ENCODE peak calls at places on chromosomes 6 and 20, in seven cellular contexts. V is H1, K is OCI-LY7, X is small intestine, Z is prostate gland, F is left ventricle myocardium inferior, D is sigmoid colon. H is an unnamed sample. For H3K36me3, the result is how much of the 10 kb centered on the place peaks cover.

GRCh38 chr6:143878272-143878760 is 14.0 kb downstream of the ZC2HC1B start:
- DNase-seq in X (no peak), D (no peak), K (no peak), F (no peak), Z (no peak), V (no peak), H (no peak)

GRCh38 chr20:50710492-50711063 is 19.2 kb upstream of the RIPOR3 start:
- DNase-seq in D (no peak), F (no peak), V (no peak), Z (no peak), X (peak), K (no peak), H (no peak)

GRCh38 chr6:125002090-125002741 is 40.0 kb downstream of the RNF217 start:
- DNase-seq in F (no peak), X (peak), K (no peak), D (no peak), Z (no peak), V (no peak), H (no peak)

GRCh38 chr6:75205776-75206334 is at the start of gene COL12A1:
- DNase-seq in V (no peak), Z (peak), D (peak), F (peak), X (no peak), K (no peak), H (peak)

GRCh38 chr6:44297063-44298038 is 15.8 kb downstream of the AARS2 start:
- DNase-seq in K (no peak), V (no peak), D (no peak), F (peak), X (peak), Z (no peak), H (no peak)

GRCh38 chr6:113980937-113981554 is 10.1 kb upstream of the HDAC2 start:
- DNase-seq in F (no peak), V (no peak), X (peak), Z (no peak), D (no peak), K (peak), H (no peak)

GRCh38 chr6:147418523-147418922 is 90.0 kb upstream of the SAMD5 start:
- DNase-seq in V (no peak), K (no peak), F (no peak), D (no peak), X (no peak), Z (no peak), H (no peak)

GRCh38 chr6:111061493-111061892 is 25.8 kb upstream of the SLC16A10 start:
- DNase-seq in D (no peak), V (no peak), X (no peak), Z (no peak), F (no peak), K (no peak), H (peak)

GRCh38 chr6:95569560-95569959 is 7.8 kb upstream of the MANEA start:
- DNase-seq in K (no peak), D (no peak), F (no peak), X (no peak), Z (no peak), V (no peak), H (no peak)

GRCh38 chr6:5457983-5458683 is 196.8 kb downstream of the FARS2 start:
- DNase-seq in Z (peak), V (no peak), F (no peak), K (no peak), D (no peak), X (no peak), H (no peak)

GRCh38 chr6:44653761-44654218 is 266.3 kb downstream of the CDC5L start:
- DNase-seq in V (no peak), F (no peak), D (no peak), Z (no peak), K (no peak), X (no peak), H (no peak)

GRCh38 chr6:115821798-115822197 is 238.9 kb downstream of the FRK start:
- DNase-seq in V (no peak), F (no peak), K (no peak), D (no peak), Z (no peak), X (no peak), H (no peak)

GRCh38 chr6:56938634-56939294 is 16.1 kb upstream of the BEND6 start:
- DNase-seq in Z (no peak), D (no peak), F (no peak), V (no peak), X (no peak), K (no peak), H (peak)

GRCh38 chr6:118625833-118626232 is 25.6 kb downstream of the CEP85L start:
- DNase-seq in X (no peak), F (no peak), Z (no peak), D (no peak), V (no peak), K (no peak), H (no peak)

GRCh38 chr20:35773154-35773751 is 1.4 kb downstream of the PHF20 start:
- DNase-seq in F (no peak), V (no peak), K (peak), X (peak), Z (no peak), D (peak), H (peak)

GRCh38 chr6:166683477-166683876 is 56.4 kb upstream of the RPS6KA2 start:
- DNase-seq in X (no peak), Z (no peak), D (no peak), K (no peak), V (no peak), F (no peak), H (no peak)

GRCh38 chr6:144854654-144855053 is 569.5 kb downstream of the UTRN start:
- DNase-seq in V (no peak), K (no peak), D (no peak), Z (no peak), X (no peak), F (no peak), H (no peak)

GRCh38 chr6:105849741-105850140 is 236.4 kb upstream of the PRDM1 start:
- DNase-seq in F (no peak), V (no peak), X (no peak), D (no peak), K (no peak), Z (no peak), H (no peak)

GRCh38 chr20:37230200-37230599 is 31.4 kb downstream of the GHRH start:
- DNase-seq in X (no peak), F (no peak), V (no peak), Z (no peak), D (no peak), K (no peak), H (no peak)

GRCh38 chr20:35238746-35239145 is 12.3 kb downstream of the MMP24 start:
- DNase-seq in F (no peak), K (no peak), V (no peak), D (no peak), Z (no peak), X (no peak), H (no peak)

GRCh38 chr20:33172781-33173180 is 4.8 kb downstream of the BPIFA2 start:
- DNase-seq in X (no peak), K (no peak), F (no peak), Z (no peak), D (no peak), V (no peak), H (no peak)

GRCh38 chr6:135233676-135234491 is 52.8 kb downstream of the MYB start:
- DNase-seq in Z (no peak), X (no peak), F (no peak), K (no peak), D (no peak), V (no peak), H (no peak)

GRCh38 chr6:39495023-39495422 is 172.5 kb upstream of the KCNK16 start:
- DNase-seq in K (no peak), D (no peak), V (no peak), F (no peak), X (no peak), Z (no peak), H (no peak)

GRCh38 chr6:37323568-37323967 is 30.2 kb upstream of the RNF8 start:
- DNase-seq in X (peak), Z (no peak), D (no peak), F (no peak), K (no peak), V (no peak), H (no peak)

GRCh38 chr6:154450498-154450897 is 60.0 kb downstream of the CNKSR3 start:
- DNase-seq in X (no peak), V (no peak), K (no peak), D (no peak), F (no peak), Z (no peak), H (no peak)

GRCh38 chr6:139753198-139753861 is 378.9 kb upstream of the CITED2 start:
- DNase-seq in K (no peak), D (no peak), F (no peak), V (no peak), X (no peak), Z (no peak), H (peak)

GRCh38 chr6:159172066-159172465 is 2.9 kb downstream of the FNDC1 start:
- DNase-seq in X (no peak), Z (no peak), V (no peak), F (no peak), K (no peak), D (no peak), H (no peak)

GRCh38 chr20:33477386-33478234 is 12.3 kb upstream of the CBFA2T2 start:
- DNase-seq in X (peak), K (peak), D (no peak), Z (no peak), V (no peak), F (no peak), H (no peak)

GRCh38 chr6:70843328-70843918 is 113.4 kb downstream of the B3GAT2 start:
- DNase-seq in X (peak), V (no peak), Z (no peak), D (no peak), F (no peak), K (peak), H (no peak)

GRCh38 chr6:107536183-107536582 is 46.3 kb downstream of the SOBP start:
- DNase-seq in X (no peak), K (peak), Z (no peak), V (no peak), F (no peak), D (no peak), H (no peak)

GRCh38 chr20:37378785-37379598 is 33.1 kb downstream of the SRC start:
- DNase-seq in X (peak), V (no peak), K (no peak), F (no peak), D (peak), Z (no peak), H (peak)

GRCh38 chr6:117411474-117411873 is 14.3 kb downstream of the ROS1 start:
- DNase-seq in X (no peak), F (no peak), K (no peak), D (no peak), V (no peak), Z (no peak), H (no peak)

GRCh38 chr6:5672581-5673011 is 334.1 kb downstream of the NRN1 start:
- DNase-seq in D (peak), V (no peak), K (no peak), Z (no peak), F (no peak), X (no peak), H (peak)

GRCh38 chr6:7905416-7905815 is 5.2 kb downstream of the TXNDC5 start:
- DNase-seq in K (no peak), Z (no peak), F (no peak), D (no peak), X (no peak), V (no peak), H (no peak)

GRCh38 chr6:111745636-111746035 is 127.6 kb downstream of the FYN start:
- DNase-seq in V (no peak), F (no peak), Z (no peak), X (no peak), K (no peak), D (no peak), H (no peak)

GRCh38 chr6:142459267-142459666 is 157.5 kb downstream of the ADGRG6 start:
- DNase-seq in K (no peak), D (no peak), F (no peak), Z (no peak), X (no peak), V (no peak), H (no peak)

GRCh38 chr6:144330588-144330987 is 45.5 kb downstream of the UTRN start:
- DNase-seq in V (peak), F (no peak), X (no peak), D (no peak), Z (peak), K (no peak), H (no peak)

GRCh38 chr6:143901885-143902708 is 37.8 kb downstream of the ZC2HC1B start:
- DNase-seq in D (peak), V (no peak), F (peak), Z (no peak), K (no peak), X (no peak), H (no peak)

GRCh38 chr20:18571009-18571408 is 3.8 kb downstream of the SMIM26 start:
- DNase-seq in F (no peak), V (no peak), X (no peak), D (no peak), Z (no peak), K (no peak), H (no peak)

GRCh38 chr20:18567739-18568091 is 483 bp downstream of the SMIM26 start:
- DNase-seq in F (no peak), X (no peak), K (no peak), Z (no peak), V (no peak), D (no peak), H (no peak)

GRCh38 chr20:18571578-18571977 is 4.3 kb downstream of the SMIM26 start:
- DNase-seq in X (no peak), K (peak), D (no peak), Z (no peak), F (no peak), V (no peak), H (no peak)

GRCh38 chr20:18566892-18567738 is at the start of gene SMIM26:
- DNase-seq in F (peak), D (peak), V (peak), X (peak), Z (peak), K (peak), H (peak)
- H3K4me3 ChIP-seq in F (peak), D (peak), V (peak), X (peak), Z (peak), K (peak), H (peak)

DNA sequence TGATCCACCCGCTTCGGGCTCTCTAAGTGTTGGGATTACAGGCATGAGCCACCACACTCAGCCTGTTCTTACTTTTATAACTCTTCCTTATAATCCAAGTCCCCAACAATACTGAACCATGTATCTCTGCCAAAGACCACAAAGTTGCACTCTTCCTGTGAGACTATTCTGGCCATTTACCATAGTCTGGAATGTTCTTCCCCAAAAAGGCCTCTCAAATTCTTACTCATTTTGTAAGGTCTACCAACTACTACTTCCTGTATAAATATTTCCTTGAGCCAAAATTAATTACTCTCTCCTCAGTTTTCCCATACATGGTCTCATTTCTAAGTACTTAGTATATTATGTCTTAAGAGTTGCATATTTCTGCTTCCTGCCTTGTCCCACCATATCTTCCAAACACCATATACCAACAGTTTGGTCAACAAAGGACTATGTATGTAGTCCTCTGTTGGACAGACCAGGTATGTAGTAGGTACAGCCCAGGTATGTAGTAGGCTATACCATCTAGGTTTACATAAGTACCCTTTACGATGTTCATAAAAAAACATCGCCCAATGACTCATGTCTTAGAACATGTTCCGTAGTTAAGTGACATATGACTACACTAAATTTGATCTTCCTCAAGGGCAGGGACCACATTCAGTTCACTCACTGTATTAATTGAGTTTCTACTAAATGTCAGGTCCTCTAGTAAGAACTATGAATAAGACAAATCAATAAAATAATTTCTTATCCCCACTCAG is 22.0 kb downstream of the RANBP9 start:
- DNase-seq in D (no peak), K (no peak), F (no peak), X (no peak), V (no peak), Z (no peak), H (no peak)
- H3K27ac ChIP-seq in D (no peak), K (no peak), F (no peak), X (no peak), V (no peak), Z (no peak), H (no peak)

DNA sequence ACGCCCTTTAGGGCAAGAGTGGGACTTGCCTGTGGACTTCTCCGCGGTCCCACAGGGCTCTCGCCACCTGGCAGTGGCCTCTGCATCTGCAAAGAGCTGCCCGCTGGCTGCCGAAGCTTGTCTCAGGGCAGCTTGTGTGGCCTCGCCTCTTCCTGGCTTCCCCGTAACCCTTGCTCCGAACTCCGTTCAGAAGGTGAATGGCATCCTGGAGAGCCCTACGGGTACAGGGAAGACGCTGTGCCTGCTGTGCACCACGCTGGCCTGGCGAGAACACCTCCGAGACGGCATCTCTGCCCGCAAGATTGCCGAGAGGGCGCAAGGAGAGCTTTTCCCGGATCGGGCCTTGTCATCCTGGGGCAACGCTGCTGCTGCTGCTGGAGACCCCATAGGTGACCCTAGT is 3.0 kb downstream of the RTEL1 start:
- DNase-seq in V (no peak), F (no peak), K (no peak), Z (no peak), D (no peak), X (no peak), H (no peak)
- H3K36me3 ChIP-seq in V (under half), F (under half), K (under half), Z (under half), D (under half), X (under half), H (under half)

GRCh38 chr6:502761-503160 is 111.2 kb downstream of the IRF4 start:
- DNase-seq in Z (no peak), V (no peak), F (no peak), K (no peak), X (no peak), D (no peak), H (no peak)
- H3K4me3 ChIP-seq in Z (no peak), V (no peak), F (no peak), K (no peak), X (no peak), D (no peak), H (no peak)

GRCh38 chr6:68633654-68634502 is 1.2 kb upstream of the ADGRB3 start:
- DNase-seq in X (no peak), V (no peak), F (no peak), D (no peak), K (no peak), Z (no peak), H (no peak)

GRCh38 chr6:68635706-68636513 is 828 bp downstream of the ADGRB3 start:
- DNase-seq in D (peak), V (no peak), F (peak), X (no peak), Z (peak), K (no peak), H (peak)

GRCh38 chr6:68635412-68635705 is 277 bp downstream of the ADGRB3 start:
- DNase-seq in Z (no peak), D (no peak), X (no peak), K (no peak), F (no peak), V (no peak), H (no peak)

GRCh38 chr6:68634503-68635411 is at the start of gene ADGRB3:
- DNase-seq in V (no peak), F (peak), D (peak), Z (peak), X (peak), K (no peak), H (peak)

GRCh38 chr6:68632620-68633195 is 2.4 kb upstream of the ADGRB3 start:
- DNase-seq in X (no peak), F (no peak), Z (no peak), V (no peak), K (no peak), D (no peak), H (no peak)
- H3K27ac ChIP-seq in X (no peak), F (peak), Z (no peak), V (no peak), K (no peak), D (peak), H (no peak)

GRCh38 chr6:79520534-79520933 is 16.7 kb downstream of the LCA5 start:
- DNase-seq in K (no peak), X (no peak), D (no peak), Z (no peak), F (no peak), V (no peak), H (no peak)

GRCh38 chr6:79524065-79524464 is 13.2 kb downstream of the LCA5 start:
- DNase-seq in K (no peak), Z (no peak), F (no peak), D (no peak), X (no peak), V (no peak), H (no peak)

GRCh38 chr6:79526897-79527296 is 10.3 kb downstream of the LCA5 start:
- DNase-seq in D (no peak), V (no peak), Z (no peak), X (no peak), F (no peak), K (no peak), H (no peak)

GRCh38 chr6:79522609-79523008 is 14.6 kb downstream of the LCA5 start:
- DNase-seq in Z (no peak), K (no peak), F (no peak), D (no peak), X (no peak), V (no peak), H (no peak)

DNA sequence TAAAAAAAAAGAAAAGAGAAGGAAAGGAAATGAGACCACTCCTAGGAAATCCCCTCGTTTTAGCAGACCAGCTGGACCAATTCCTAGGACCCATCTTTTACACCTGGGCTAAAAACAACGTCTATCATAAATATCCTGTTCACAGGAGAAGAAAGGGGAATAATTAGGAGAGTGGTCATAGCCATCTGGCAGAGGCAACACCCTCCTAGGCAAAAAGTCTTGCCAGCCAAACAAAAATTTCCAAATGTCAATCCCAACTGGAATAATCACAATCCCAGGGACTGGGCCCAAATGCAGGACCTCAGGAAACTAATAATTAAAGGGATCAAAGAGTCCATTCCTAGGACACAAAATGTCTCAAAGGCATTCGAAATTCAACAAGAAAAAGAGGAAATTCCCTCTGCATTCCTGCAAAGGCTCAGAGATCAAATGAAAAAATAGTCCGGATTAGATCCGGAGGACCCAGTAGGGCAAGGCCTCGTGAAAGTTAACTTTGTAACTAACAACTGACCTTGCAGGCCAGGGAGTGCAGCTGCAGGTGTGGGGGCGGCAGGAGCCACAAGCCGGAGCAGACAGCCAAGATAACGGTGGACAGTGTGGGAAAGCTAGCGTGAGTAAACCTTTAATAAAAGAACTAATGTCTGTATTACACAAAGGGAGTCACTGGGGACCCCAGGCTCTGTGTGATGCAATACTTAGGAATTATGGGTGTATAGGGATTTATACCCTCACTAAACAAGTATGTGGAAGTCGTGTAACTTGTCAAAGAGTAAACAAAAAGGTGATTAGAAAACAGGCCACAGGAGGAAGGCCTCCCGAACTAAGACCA is 11.7 kb downstream of the LCA5 start:
- DNase-seq in V (no peak), D (no peak), K (no peak), Z (no peak), X (peak), F (no peak), H (peak)
- H3K36me3 ChIP-seq in V (under half), D (under half), K (under half), Z (under half), X (under half), F (under half), H (under half)

H was measured in brain microvascular endothelial cell.